ENCODE peak calls at places on chromosomes 13 and 19, in eight cellular contexts. B is gastrocnemius medialis; S is RWPE2; P is K562; V is PC-3; N is CD8-positive, alpha-beta T cell; X is stomach; G is A549. U is an unnamed sample. For H3K4me1, the result is how much of the 10 kb centered on the place peaks cover.

GRCh38 chr19:55486043-55486970 is 1.3 kb downstream of the NAT14 start:
- DNase-seq in V (no peak), S (no peak), B (no peak), X (no peak), G (no peak), P (peak), N (no peak), U (no peak)

GRCh38 chr13:99982021-99982740 is 597 bp downstream of the ZIC2 start:
- DNase-seq in N (no peak), G (peak), V (no peak), S (no peak), B (no peak), P (peak), X (no peak), U (no peak)

GRCh38 chr13:45216193-45216592 is 15.3 kb upstream of the KCTD4 start:
- DNase-seq in G (no peak), P (no peak), S (no peak), B (no peak), N (no peak), V (no peak), X (no peak), U (no peak)

GRCh38 chr13:65505941-65506340 is 1724.2 kb downstream of the PCDH9 start:
- DNase-seq in S (no peak), V (no peak), P (no peak), N (no peak), G (no peak), B (no peak), X (no peak), U (no peak)

GRCh38 chr13:38340624-38341023 is 9.0 kb upstream of the UFM1 start:
- DNase-seq in X (no peak), S (no peak), P (no peak), V (no peak), N (no peak), B (no peak), G (no peak), U (no peak)

GRCh38 chr19:7455600-7456296 is 33.1 kb downstream of the PEX11G start:
- DNase-seq in X (no peak), B (no peak), P (no peak), S (no peak), V (no peak), N (no peak), G (no peak), U (no peak)

GRCh38 chr19:35483089-35483488 is 7.2 kb downstream of the KRTDAP start:
- DNase-seq in V (no peak), X (no peak), S (no peak), P (no peak), N (no peak), G (no peak), B (no peak), U (no peak)

GRCh38 chr19:48719263-48720171 is at the start of gene MAMSTR:
- DNase-seq in B (peak), P (peak), X (no peak), G (no peak), S (no peak), N (no peak), V (no peak), U (no peak)

GRCh38 chr13:108769213-108770070 is 140.0 kb downstream of the MYO16 start:
- DNase-seq in S (no peak), B (no peak), P (peak), G (peak), N (no peak), V (peak), X (no peak), U (no peak)

GRCh38 chr13:85236431-85236830 is 562.8 kb downstream of the SLITRK6 start:
- DNase-seq in B (no peak), S (no peak), X (no peak), N (no peak), V (peak), G (peak), P (no peak), U (no peak)

GRCh38 chr13:37618554-37618953 is 20.0 kb upstream of the POSTN start:
- DNase-seq in P (no peak), V (no peak), G (no peak), B (no peak), N (no peak), S (no peak), X (no peak), U (no peak)

GRCh38 chr13:113820813-113821651 is 42.8 kb downstream of the GAS6 start:
- DNase-seq in B (peak), G (peak), N (no peak), S (peak), P (peak), X (no peak), V (peak), U (no peak)

GRCh38 chr13:111610077-111610476 is 289.6 kb downstream of the TEX29 start:
- DNase-seq in G (no peak), N (no peak), V (no peak), B (no peak), X (no peak), P (no peak), S (no peak), U (peak)

GRCh38 chr19:9075064-9075964 is 11.5 kb upstream of the OR1M1 start:
- DNase-seq in S (peak), G (peak), V (peak), B (no peak), N (no peak), P (peak), X (peak), U (peak)

GRCh38 chr13:33287142-33287882 is 1.8 kb upstream of the STARD13 start:
- DNase-seq in P (no peak), V (no peak), X (no peak), N (no peak), B (no peak), S (no peak), G (no peak), U (no peak)

GRCh38 chr13:23086951-23087350 is 93.8 kb upstream of the SGCG start:
- DNase-seq in N (no peak), X (no peak), V (no peak), S (no peak), B (no peak), G (no peak), P (no peak), U (no peak)

GRCh38 chr19:2274185-2274711 is 7.7 kb downstream of the PEAK3 start:
- DNase-seq in X (no peak), S (no peak), N (no peak), V (no peak), P (no peak), B (no peak), G (no peak), U (no peak)
- H3K4me1 ChIP-seq in X (under half), S (under half), N (under half), V (under half), P (half or more), B (under half), G (under half), U (under half)

GRCh38 chr13:73850104-73850898 is 283.9 kb downstream of the KLF12 start:
- DNase-seq in X (no peak), P (no peak), V (no peak), B (no peak), G (no peak), S (no peak), N (no peak), U (no peak)

GRCh38 chr13:73851104-73851503 is 283.1 kb downstream of the KLF12 start:
- DNase-seq in V (peak), B (no peak), N (no peak), S (no peak), G (no peak), X (no peak), P (no peak), U (no peak)

GRCh38 chr13:73844986-73845385 is 289.2 kb downstream of the KLF12 start:
- DNase-seq in B (no peak), S (no peak), V (peak), X (no peak), N (no peak), G (no peak), P (no peak), U (no peak)

GRCh38 chr13:73849292-73849691 is 284.9 kb downstream of the KLF12 start:
- DNase-seq in P (no peak), S (no peak), B (no peak), X (no peak), V (peak), N (peak), G (peak), U (no peak)
- TF ChIP-seq CTCF in P (no peak), S (peak), B (no peak), X (peak), V (peak), N (peak), G (peak), U (peak)

DNA sequence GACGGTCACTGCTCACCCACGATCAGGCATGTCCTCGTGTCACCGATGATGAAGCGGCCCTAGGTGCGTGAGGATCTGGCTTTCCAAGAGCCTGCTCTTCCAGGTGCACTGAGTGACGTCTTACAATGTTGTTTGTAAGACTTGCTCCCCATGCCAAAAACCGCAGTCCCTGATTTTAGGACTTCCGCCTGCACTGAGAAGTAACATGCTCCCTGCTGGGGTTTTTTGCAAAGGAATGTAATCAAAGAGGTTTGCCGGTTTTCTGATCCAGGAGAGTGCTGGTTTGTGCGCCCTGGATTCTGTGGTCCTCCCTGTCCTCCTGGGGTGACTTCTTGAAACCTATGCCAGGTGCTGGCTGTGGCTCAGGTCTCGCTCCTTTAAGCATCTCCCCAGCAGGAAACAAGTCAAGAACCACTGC is 38.8 kb downstream of the MYO9B start:
- DNase-seq in B (no peak), X (peak), P (no peak), S (no peak), V (peak), G (no peak), N (no peak), U (no peak)
- H3K4me1 ChIP-seq in B (under half), X (under half), P (under half), S (under half), V (under half), G (under half), N (under half), U (under half)

DNA sequence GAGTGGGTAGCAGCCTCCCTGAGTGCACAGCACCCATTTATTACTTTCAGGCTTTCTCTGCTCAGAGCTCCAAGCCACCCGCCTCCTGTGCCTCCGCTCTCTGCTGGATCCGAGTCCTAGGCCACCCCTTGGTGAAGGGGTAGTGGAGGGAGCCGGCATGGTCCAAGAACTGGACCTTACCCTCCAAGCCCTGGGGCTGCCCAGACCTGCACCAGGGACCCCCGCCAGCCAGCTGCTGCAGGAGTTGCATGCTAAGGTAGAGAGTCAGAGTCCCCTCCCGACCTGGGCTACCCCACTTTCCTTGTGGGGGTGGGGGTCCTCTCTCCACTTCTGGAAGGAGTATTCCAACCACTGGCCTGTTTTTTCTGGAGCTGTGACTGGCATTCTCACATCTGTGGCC is 2.0 kb downstream of the FAM98C start:
- DNase-seq in B (no peak), N (no peak), S (no peak), V (no peak), X (no peak), G (no peak), P (no peak), U (no peak)
- TF ChIP-seq CTCF in B (no peak), N (no peak), S (no peak), V (no peak), X (no peak), G (no peak), P (no peak), U (no peak)

DNA sequence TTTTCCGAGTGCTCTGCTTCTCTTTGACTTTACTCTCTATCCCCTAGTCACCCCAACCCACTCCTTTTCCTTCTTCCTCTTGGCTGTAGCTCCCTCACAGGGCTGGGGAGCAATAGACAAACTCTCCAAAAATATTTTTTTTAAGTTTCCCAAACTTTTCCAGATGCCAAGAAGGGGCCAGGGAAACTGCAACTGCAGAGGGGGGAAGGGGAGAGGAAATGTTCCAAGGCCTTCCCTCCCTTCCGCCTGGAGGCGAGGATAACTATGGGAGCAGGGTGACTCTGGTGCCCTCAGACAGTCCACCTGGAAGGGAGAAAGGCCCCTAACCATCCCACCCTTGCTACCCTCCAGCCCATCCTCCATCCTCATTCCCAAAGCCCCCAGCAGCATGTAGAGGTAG is 49.4 kb downstream of the LYL1 start:
- DNase-seq in G (no peak), V (no peak), N (no peak), S (no peak), P (no peak), B (no peak), X (no peak), U (no peak)
- H3K4me1 ChIP-seq in G (under half), V (half or more), N (under half), S (half or more), P (half or more), B (half or more), X (half or more), U (half or more)

GRCh38 chr19:29966594-29967249 is 24.7 kb downstream of the URI1 start:
- DNase-seq in V (peak), X (no peak), B (no peak), N (no peak), P (no peak), S (no peak), G (peak), U (no peak)
- TF ChIP-seq CTCF in V (peak), X (no peak), B (no peak), N (peak), P (no peak), S (peak), G (peak), U (peak)

GRCh38 chr19:1668048-1668338 is 15.6 kb upstream of the TCF3 start:
- DNase-seq in X (no peak), N (no peak), G (no peak), B (no peak), P (no peak), S (no peak), V (no peak), U (no peak)

GRCh38 chr19:1671716-1672037 is 19.3 kb upstream of the TCF3 start:
- DNase-seq in N (no peak), S (no peak), X (no peak), B (no peak), P (peak), V (no peak), G (no peak), U (no peak)

GRCh38 chr19:1672038-1672768 is 19.8 kb upstream of the TCF3 start:
- DNase-seq in B (no peak), N (peak), P (peak), G (no peak), X (no peak), V (peak), S (peak), U (peak)

GRCh38 chr19:1665565-1666047 is 13.2 kb upstream of the TCF3 start:
- DNase-seq in B (no peak), X (no peak), G (no peak), S (no peak), P (peak), V (no peak), N (no peak), U (no peak)

DNA sequence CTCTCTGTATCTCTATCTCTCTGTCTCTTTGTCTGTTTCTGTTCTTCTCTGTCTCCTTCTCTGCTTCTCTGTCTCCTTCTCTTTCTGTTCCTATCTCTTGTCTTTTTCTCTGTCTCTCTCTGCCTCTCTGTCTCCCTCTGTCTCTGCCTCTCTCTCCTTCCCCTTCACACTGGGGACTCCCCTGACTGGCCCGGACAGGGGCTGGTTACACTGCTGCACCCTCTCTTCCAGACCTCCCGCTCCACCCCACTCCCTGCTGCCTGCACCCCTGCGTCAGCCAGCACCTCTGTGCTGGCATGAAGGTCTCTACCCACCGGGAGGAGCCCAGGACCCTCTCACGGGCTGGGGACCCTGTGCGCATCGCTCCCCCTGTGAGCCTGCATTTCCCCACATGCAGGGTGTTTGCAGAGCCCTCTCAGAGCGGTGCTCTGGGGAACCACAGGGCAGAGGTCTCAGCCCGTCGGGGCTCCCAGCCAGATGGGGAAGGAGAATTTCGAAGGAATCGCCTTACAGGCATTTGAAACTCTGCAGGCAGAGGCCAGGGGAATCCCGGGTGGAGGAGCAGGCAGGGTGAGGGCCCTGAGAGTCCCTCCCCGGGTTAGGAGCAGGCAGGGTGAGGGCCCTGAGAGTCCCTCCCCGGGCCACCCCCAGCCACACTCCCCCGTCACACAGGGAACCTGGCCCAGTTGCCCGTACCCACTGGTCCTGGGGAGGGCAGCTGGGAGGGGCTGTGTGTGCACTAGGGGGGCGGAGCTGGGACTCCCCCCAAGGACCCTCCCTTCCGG is 16.1 kb upstream of the TCF3 start:
- DNase-seq in V (no peak), B (no peak), X (no peak), G (no peak), S (peak), P (no peak), N (no peak), U (no peak)
- H3K4me1 ChIP-seq in V (under half), B (under half), X (under half), G (under half), S (under half), P (half or more), N (under half), U (under half)

DNA sequence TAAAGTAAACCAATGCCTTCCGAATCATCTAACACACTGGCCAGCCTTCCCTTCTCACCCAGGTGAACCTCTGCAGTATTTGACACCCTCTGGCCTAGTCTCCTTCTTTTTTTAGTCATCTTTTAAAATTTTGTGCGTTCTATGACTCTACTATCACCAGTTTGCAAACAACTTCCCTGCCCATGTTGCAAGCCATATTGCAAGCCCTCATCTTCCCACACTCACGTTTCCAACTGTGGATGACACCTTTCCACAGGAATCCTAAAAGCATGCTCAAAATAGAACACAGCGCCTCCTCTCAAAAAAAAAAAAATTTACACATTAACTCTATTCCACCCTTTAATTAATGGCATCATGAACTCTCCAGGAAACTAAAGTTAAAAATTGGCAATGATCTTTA is 440.1 kb downstream of the EFNB2 start:
- DNase-seq in B (no peak), V (no peak), X (no peak), S (no peak), P (no peak), N (no peak), G (no peak), U (no peak)
- TF ChIP-seq CTCF in B (no peak), V (no peak), X (no peak), S (no peak), P (no peak), N (no peak), G (no peak), U (no peak)